ENCODE peak calls at places on chromosome 19, in six cellular contexts. A is cardiac fibroblast, G is PC-3, O is thoracic aorta, Q is tibial artery, W is cardiac muscle cell. V is an unnamed sample.

GRCh38 chr19:11473725-11474124 is 7.1 kb downstream of the ELAVL3 start:
- DNase-seq in A (no peak), G (no peak), O (no peak), Q (no peak), W (no peak), V (no peak)

GRCh38 chr19:53102701-53103140 is 501 bp downstream of the ZNF160 start:
- DNase-seq in A (peak), G (peak), O (no peak), Q (no peak), W (peak), V (peak)

GRCh38 chr19:44684892-44685847 is 13.8 kb upstream of the CEACAM16 start:
- DNase-seq in A (peak), G (peak), O (peak), Q (peak), W (peak), V (peak)

GRCh38 chr19:3178377-3178972 is at the start of gene S1PR4:
- DNase-seq in A (no peak), G (no peak), O (no peak), Q (no peak), W (no peak), V (no peak)

GRCh38 chr19:32387701-32388392 is 17.7 kb upstream of the DPY19L3 start:
- DNase-seq in A (peak), G (peak), O (no peak), Q (no peak), W (peak), V (peak)

GRCh38 chr19:56759531-56759930 is 81.0 kb downstream of the PEG3 start:
- DNase-seq in A (no peak), G (no peak), O (no peak), Q (no peak), W (no peak), V (no peak)

GRCh38 chr19:18761531-18762110 is 29.5 kb downstream of the COMP start:
- DNase-seq in A (no peak), G (no peak), O (no peak), Q (no peak), W (no peak), V (no peak)

GRCh38 chr19:46913852-46914430 is 53.1 kb downstream of the ARHGAP35 start:
- DNase-seq in A (no peak), G (peak), O (no peak), Q (no peak), W (no peak), V (no peak)

GRCh38 chr19:11152318-11153062 is 3.1 kb downstream of the SPC24 start:
- DNase-seq in A (peak), G (peak), O (no peak), Q (peak), W (peak), V (peak)

GRCh38 chr19:43562698-43563241 is 12.6 kb downstream of the XRCC1 start:
- DNase-seq in A (peak), G (peak), O (peak), Q (peak), W (peak), V (peak)

GRCh38 chr19:38921420-38922274 is 8.9 kb downstream of the SARS2 start:
- DNase-seq in A (no peak), G (no peak), O (no peak), Q (no peak), W (no peak), V (no peak)

GRCh38 chr19:7687177-7687576 is 6.5 kb downstream of the TRAPPC5 start:
- DNase-seq in A (no peak), G (no peak), O (no peak), Q (no peak), W (no peak), V (no peak)

GRCh38 chr19:4063369-4064072 is 3.2 kb downstream of the ZBTB7A start:
- DNase-seq in A (no peak), G (no peak), O (no peak), Q (no peak), W (no peak), V (no peak)

GRCh38 chr19:27657271-27658051 is 1555.5 kb downstream of the UQCRFS1 start:
- DNase-seq in A (no peak), G (no peak), O (no peak), Q (no peak), W (no peak), V (no peak)

GRCh38 chr19:44315883-44316282 is 11.1 kb upstream of the ZNF235 start:
- DNase-seq in A (peak), G (no peak), O (no peak), Q (no peak), W (no peak), V (no peak)

GRCh38 chr19:47097396-47098217 is 16.0 kb downstream of the ZC3H4 start:
- DNase-seq in A (peak), G (no peak), O (peak), Q (peak), W (no peak), V (no peak)

GRCh38 chr19:3110126-3110825 is 16.1 kb downstream of the GNA11 start:
- DNase-seq in A (no peak), G (no peak), O (no peak), Q (no peak), W (no peak), V (no peak)

GRCh38 chr19:2176336-2176994 is 12.7 kb downstream of the DOT1L start:
- DNase-seq in A (no peak), G (peak), O (no peak), Q (no peak), W (no peak), V (no peak)

GRCh38 chr19:29624489-29625210 is 18.6 kb downstream of the POP4 start:
- DNase-seq in A (peak), G (no peak), O (no peak), Q (no peak), W (no peak), V (peak)

GRCh38 chr19:51777570-51778460 is 16.8 kb downstream of the FPR2 start:
- DNase-seq in A (peak), G (peak), O (no peak), Q (peak), W (peak), V (peak)

GRCh38 chr19:47110521-47111080 is 3.0 kb downstream of the ZC3H4 start:
- DNase-seq in A (no peak), G (peak), O (no peak), Q (no peak), W (no peak), V (no peak)

GRCh38 chr19:10587022-10587838 is at the start of gene AP1M2:
- DNase-seq in A (no peak), G (peak), O (no peak), Q (no peak), W (no peak), V (no peak)

GRCh38 chr19:31316201-31316951 is 32.9 kb downstream of the TSHZ3 start:
- DNase-seq in A (peak), G (no peak), O (no peak), Q (peak), W (peak), V (peak)

GRCh38 chr19:6070179-6071102 is 39.9 kb downstream of the RFX2 start:
- DNase-seq in A (no peak), G (no peak), O (no peak), Q (no peak), W (no peak), V (no peak)

GRCh38 chr19:45587873-45588272 is 3.3 kb upstream of the OPA3 start:
- DNase-seq in A (no peak), G (no peak), O (no peak), Q (no peak), W (no peak), V (no peak)

GRCh38 chr19:7874080-7874856 is at the start of gene PRR36:
- DNase-seq in A (no peak), G (peak), O (no peak), Q (no peak), W (no peak), V (peak)

GRCh38 chr19:19686580-19686979 is 17.9 kb downstream of the ZNF101 start:
- DNase-seq in A (no peak), G (no peak), O (no peak), Q (no peak), W (no peak), V (no peak)

GRCh38 chr19:17754634-17755532 is 3.6 kb downstream of the FCHO1 start:
- DNase-seq in A (no peak), G (no peak), O (no peak), Q (no peak), W (no peak), V (no peak)

GRCh38 chr19:2289714-2290435 is 7.9 kb upstream of the PEAK3 start:
- DNase-seq in A (no peak), G (no peak), O (no peak), Q (no peak), W (no peak), V (no peak)

GRCh38 chr19:5099822-5100221 is 130.9 kb downstream of the KDM4B start:
- DNase-seq in A (no peak), G (no peak), O (no peak), Q (no peak), W (no peak), V (no peak)

GRCh38 chr19:55113570-55114039 is 3.8 kb downstream of the PPP1R12C start:
- DNase-seq in A (peak), G (no peak), O (peak), Q (peak), W (peak), V (no peak)

GRCh38 chr19:47176627-47177090 is 46.0 kb downstream of the SAE1 start:
- DNase-seq in A (peak), G (no peak), O (no peak), Q (peak), W (peak), V (no peak)

GRCh38 chr19:17841810-17842662 is 5.7 kb downstream of the JAK3 start:
- DNase-seq in A (peak), G (peak), O (no peak), Q (peak), W (peak), V (peak)

GRCh38 chr19:33797821-33798633 is 1.4 kb downstream of the KCTD15 start:
- DNase-seq in A (peak), G (no peak), O (no peak), Q (peak), W (peak), V (no peak)
- H3K4me3 ChIP-seq in A (peak), G (peak), O (peak), Q (peak), W (peak), V (peak)

GRCh38 chr19:493391-494170 is 2.7 kb upstream of the MADCAM1 start:
- DNase-seq in A (no peak), G (no peak), O (no peak), Q (no peak), W (no peak), V (no peak)

GRCh38 chr19:488505-489417 is 7.5 kb upstream of the MADCAM1 start:
- DNase-seq in A (peak), G (peak), O (peak), Q (peak), W (peak), V (peak)

GRCh38 chr19:489418-490196 is 6.7 kb upstream of the MADCAM1 start:
- DNase-seq in A (peak), G (peak), O (no peak), Q (no peak), W (peak), V (peak)

GRCh38 chr19:492091-492531 is 4.2 kb upstream of the MADCAM1 start:
- DNase-seq in A (no peak), G (peak), O (no peak), Q (no peak), W (no peak), V (no peak)

DNA sequence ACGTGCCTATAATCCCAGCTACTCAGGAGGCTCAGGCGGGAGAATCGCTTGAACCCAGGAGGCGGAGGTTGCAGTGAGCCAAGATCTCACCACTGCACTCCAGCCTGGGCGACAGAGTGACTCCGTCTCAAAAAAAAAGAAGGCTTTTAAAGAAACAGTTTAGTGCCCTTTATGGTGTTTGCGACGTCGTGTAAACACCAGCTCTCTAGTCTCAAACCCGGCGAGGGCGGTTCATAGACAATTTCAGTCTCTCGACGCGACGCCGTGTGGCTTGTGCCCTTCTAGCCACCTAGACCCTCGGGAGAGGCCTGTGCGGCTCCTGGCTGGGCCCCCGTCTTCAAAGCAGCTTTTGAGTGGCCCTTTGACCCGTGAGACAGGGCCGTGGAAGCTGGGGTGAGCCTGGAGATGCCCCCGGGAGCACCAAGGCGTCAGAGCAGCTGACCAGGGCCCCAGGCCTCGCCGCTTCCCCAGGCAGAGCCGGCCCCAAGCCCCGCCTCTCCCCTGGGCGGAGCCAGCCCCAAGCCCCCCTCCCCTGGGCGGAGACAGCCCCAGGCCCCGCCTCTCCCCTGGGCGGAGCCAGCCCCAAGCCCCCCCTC is 5.0 kb upstream of the MADCAM1 start:
- DNase-seq in A (no peak), G (peak), O (no peak), Q (no peak), W (no peak), V (no peak)
- H3K4me3 ChIP-seq in A (no peak), G (no peak), O (no peak), Q (no peak), W (no peak), V (no peak)

DNA sequence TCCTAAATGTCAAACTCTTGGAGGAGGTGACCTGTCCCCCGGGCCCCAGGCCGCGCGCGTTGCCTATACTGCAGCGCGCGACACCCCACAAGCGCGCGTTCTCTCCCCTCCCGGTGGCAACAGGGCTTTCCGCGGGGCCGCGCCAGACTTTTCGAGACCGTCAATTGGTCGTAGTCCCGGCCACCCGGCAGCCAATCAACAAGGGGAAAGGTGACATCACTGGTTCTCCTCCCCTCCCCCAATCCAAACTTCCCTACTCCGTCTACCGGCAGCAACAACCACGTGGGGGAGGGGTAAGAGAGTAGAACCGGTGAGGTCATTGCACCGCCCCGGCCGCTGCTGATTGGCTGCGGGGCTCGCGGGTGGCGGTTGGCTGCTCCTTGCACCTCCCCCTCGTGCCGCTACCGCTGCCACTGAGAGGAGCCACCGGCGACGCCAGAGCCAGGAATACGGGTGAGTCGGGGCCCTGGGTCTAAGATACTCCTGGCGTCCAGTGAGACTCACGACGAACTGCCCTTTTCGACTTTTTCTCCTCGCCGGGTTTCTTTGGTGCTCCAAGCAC is 829 bp upstream of the CIC start:
- DNase-seq in A (peak), G (peak), O (peak), Q (peak), W (peak), V (peak)
- H3K4me3 ChIP-seq in A (peak), G (peak), O (peak), Q (peak), W (peak), V (peak)

DNA sequence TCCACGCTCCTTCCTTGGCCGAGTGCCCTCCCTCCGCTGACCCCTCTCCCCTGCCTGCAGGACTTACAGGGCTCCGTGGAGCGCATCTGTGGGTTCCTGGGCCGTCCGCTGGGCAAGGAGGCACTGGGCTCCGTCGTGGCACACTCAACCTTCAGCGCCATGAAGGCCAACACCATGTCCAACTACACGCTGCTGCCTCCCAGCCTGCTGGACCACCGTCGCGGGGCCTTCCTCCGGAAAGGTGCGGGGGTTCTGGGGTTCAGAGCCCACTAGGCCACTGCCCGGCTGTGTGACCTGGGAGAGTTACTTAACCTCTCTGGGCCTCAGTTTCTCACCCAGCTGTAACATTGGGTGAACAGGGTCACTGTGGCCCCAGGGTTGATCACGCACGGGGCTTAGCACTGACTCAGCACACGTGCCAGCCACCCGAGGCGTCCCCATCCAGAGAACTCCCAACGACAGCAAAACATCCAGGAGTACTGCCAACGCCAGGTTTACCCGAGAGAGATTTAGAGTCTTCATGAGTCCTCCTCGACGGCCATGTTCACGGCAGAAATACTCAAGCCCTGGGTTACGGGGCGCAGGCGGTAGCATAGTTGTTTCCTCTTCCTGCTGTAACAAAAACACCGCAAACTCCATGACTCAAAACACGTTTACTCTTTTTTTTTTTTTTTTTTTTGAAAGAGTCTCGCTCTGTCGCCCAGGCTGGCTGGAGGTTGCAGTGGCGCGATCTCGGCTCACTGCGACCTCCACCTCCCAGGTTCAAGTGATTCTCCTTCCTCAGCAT is 9.7 kb upstream of the SPACA4 start:
- DNase-seq in A (no peak), G (no peak), O (no peak), Q (no peak), W (no peak), V (no peak)
- H3K4me3 ChIP-seq in A (no peak), G (no peak), O (no peak), Q (no peak), W (no peak), V (no peak)

DNA sequence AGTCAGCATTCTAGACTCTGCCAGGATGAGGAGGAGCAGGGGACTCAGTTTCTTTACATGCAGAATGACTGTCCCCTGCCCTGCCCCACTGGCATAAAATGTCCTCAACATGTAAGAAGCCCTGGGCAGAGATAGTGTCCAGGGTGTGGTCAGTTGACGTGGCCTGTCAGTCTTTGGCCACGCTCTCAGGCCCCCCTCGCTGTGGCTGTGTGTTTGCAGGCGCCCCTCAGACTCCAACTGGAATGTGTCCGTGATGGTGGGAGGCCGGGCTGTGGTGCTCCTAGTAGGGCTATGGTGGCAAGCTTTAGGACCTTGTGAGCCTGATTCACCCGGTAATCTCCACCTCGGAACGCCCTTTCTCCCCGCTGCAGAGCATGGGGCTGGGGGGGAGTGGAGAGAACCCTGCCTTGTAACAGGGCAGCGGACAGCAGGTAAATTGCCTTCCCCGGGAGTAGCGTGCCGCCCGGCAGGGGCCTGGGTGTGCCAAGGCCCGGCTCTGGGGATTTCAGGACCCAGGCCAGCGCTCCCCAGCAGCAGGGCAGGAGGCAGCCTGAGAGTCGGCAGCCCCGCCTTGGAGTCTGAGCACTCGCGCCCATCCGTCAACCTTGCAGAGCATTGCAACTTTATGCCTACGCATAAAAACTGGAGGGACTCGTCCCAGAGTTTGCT is 62.3 kb downstream of the CHST8 start:
- DNase-seq in A (peak), G (peak), O (no peak), Q (no peak), W (peak), V (peak)
- H3K4me3 ChIP-seq in A (no peak), G (no peak), O (no peak), Q (no peak), W (no peak), V (no peak)

DNA sequence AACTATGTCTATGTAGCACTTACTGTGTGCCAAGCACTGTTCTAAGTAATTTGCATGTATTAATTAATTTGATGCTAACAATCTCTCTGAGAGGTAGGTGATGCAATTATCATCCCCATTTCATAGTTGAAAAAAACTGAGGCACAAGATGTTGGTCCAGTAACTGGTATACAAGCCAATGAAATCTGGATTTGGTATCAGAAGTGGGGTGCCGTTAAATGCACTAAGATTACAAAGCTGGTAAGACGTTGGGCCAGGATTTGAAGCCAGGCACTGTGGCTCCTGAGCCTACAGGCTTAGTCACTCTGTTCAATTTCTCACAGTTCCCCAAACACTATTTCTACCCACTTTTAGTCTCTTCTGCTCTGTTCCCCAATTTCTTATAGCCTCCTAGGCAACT is 70.4 kb upstream of the CACNA1A start:
- DNase-seq in A (no peak), G (no peak), O (no peak), Q (no peak), W (no peak), V (no peak)
- H3K4me3 ChIP-seq in A (no peak), G (no peak), O (no peak), Q (no peak), W (no peak), V (no peak)